ENCODE peak calls at places on chromosome 20, in four cellular contexts. One of them, this sample, is unnamed.
A peak's percentile ranks its signal among the peaks of the same experiment; 100 is the strongest.

GRCh38 chr20:51046021-51046985 is 23.4 kb upstream of the KCNG1 start:
- DNase-seq in AG04450: no peak
- DNase-seq in epithelial cell of esophagus: no peak
- DNase-seq in hepatocyte: no peak
- DNase-seq in this sample: no peak

GRCh38 chr20:64226686-64227576 is 28.6 kb upstream of the PCMTD2 start:
- DNase-seq in hepatocyte: no peak
- DNase-seq in epithelial cell of esophagus: no peak
- DNase-seq in AG04450: no peak
- DNase-seq in this sample: no peak

GRCh38 chr20:16556299-16556698 is 16.9 kb downstream of the KIF16B start:
- DNase-seq in AG04450: no peak
- DNase-seq in hepatocyte: no peak
- DNase-seq in epithelial cell of esophagus: peak; percentile 78
- DNase-seq in this sample: no peak

GRCh38 chr20:53707341-53708102 is 113.9 kb upstream of the ZNF217 start:
- DNase-seq in AG04450: peak; percentile 13
- DNase-seq in epithelial cell of esophagus: no peak
- DNase-seq in hepatocyte: no peak
- DNase-seq in this sample: no peak

GRCh38 chr20:25248501-25249172 is 752 bp downstream of the PYGB start:
- DNase-seq in AG04450: no peak
- DNase-seq in epithelial cell of esophagus: peak; percentile 44
- DNase-seq in hepatocyte: peak; percentile 59
- DNase-seq in this sample: no peak

GRCh38 chr20:17967595-17968365 is 814 bp downstream of the SNX5 start:
- DNase-seq in epithelial cell of esophagus: peak; percentile 39
- DNase-seq in hepatocyte: no peak
- DNase-seq in AG04450: no peak
- DNase-seq in this sample: no peak

GRCh38 chr20:25310268-25310920 is 62.5 kb downstream of the PYGB start:
- DNase-seq in epithelial cell of esophagus: peak; percentile 77
- DNase-seq in hepatocyte: peak; percentile 91
- DNase-seq in AG04450: peak; percentile 82
- DNase-seq in this sample: peak; percentile 35

GRCh38 chr20:51462566-51463276 is 79.8 kb downstream of the NFATC2 start:
- DNase-seq in hepatocyte: peak; percentile 52
- DNase-seq in epithelial cell of esophagus: no peak
- DNase-seq in AG04450: no peak
- DNase-seq in this sample: no peak

GRCh38 chr20:45581702-45582101 is 2.6 kb upstream of the WFDC8 start:
- DNase-seq in epithelial cell of esophagus: no peak
- DNase-seq in hepatocyte: no peak
- DNase-seq in AG04450: no peak
- DNase-seq in this sample: no peak

GRCh38 chr20:50238081-50238800 is 47.6 kb downstream of the CEBPB start:
- DNase-seq in AG04450: no peak
- DNase-seq in hepatocyte: no peak
- DNase-seq in epithelial cell of esophagus: no peak
- DNase-seq in this sample: no peak

GRCh38 chr20:50346372-50347347 is 156.0 kb downstream of the CEBPB start:
- DNase-seq in AG04450: peak; percentile 71
- DNase-seq in hepatocyte: peak; percentile 68
- DNase-seq in epithelial cell of esophagus: peak; percentile 73
- DNase-seq in this sample: peak; percentile 61

DNA sequence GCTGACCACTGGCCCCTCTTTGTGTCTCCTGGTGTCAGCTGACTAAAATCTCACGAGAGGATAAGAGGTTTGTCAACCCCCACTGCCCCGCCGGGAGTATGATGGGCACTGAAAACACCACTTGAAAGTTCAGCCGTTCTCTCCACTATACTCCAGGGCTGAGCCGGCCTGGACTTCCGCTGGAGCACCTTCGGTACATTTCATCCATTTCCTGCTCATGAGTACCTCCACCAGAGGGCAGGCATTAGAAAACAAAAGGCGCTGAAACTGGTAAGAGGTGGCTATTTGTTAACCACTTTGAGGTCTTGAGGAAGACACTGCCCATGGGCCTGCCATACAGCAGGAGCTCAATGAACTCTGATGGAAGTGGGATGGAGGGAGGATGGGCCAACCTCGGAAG is 17.9 kb upstream of the ANKRD60 start:
- DNase-seq in hepatocyte: no peak
- DNase-seq in epithelial cell of esophagus: peak; percentile 54
- DNase-seq in AG04450: no peak
- DNase-seq in this sample: peak; percentile 19
- TF ChIP-seq CTCF in hepatocyte: peak; percentile 39
- TF ChIP-seq CTCF in epithelial cell of esophagus: peak; percentile 53
- TF ChIP-seq CTCF in AG04450: peak; percentile 43
- TF ChIP-seq CTCF in this sample: peak; percentile 34

GRCh38 chr20:55417797-55418196 is 587.5 kb downstream of the CBLN4 start:
- DNase-seq in hepatocyte: peak; percentile 27
- DNase-seq in epithelial cell of esophagus: no peak
- DNase-seq in AG04450: no peak
- DNase-seq in this sample: no peak

DNA sequence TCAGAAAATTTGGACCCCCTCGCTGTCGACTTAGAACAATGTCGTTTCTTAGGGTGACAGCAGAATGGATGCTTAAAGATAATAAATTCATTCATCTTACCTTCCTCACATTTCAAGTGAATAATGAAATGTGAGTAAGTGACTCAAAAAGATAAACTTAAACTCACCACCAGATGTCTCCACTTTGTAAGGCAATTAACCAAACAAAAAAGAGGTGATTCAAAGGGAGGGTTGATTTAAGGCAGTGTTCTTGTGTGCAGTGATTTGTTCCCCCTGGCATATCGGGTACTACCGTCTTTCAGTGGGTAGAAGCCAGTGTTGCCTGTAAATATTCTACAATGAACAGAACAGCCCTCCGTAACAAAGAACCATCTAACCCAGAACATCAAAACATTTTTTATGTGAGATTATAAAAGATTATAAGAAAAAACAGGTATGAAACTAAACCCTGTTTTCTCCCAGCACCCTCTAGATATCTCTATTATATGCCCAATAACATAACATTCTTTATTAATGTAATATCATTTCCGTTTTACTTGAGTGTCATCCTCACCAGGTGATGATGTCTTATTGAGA is 589.7 kb downstream of the CBLN4 start:
- DNase-seq in AG04450: no peak
- DNase-seq in hepatocyte: peak; percentile 38
- DNase-seq in epithelial cell of esophagus: peak; percentile 65
- DNase-seq in this sample: no peak
- TF ChIP-seq CTCF in AG04450: no peak
- TF ChIP-seq CTCF in hepatocyte: peak; percentile 57
- TF ChIP-seq CTCF in epithelial cell of esophagus: peak; percentile 53
- TF ChIP-seq CTCF in this sample: no peak

GRCh38 chr20:43658723-43659419 is 8.0 kb upstream of the MYBL2 start:
- DNase-seq in AG04450: no peak
- DNase-seq in epithelial cell of esophagus: no peak
- DNase-seq in hepatocyte: no peak
- DNase-seq in this sample: no peak
- TF ChIP-seq CTCF in AG04450: no peak
- TF ChIP-seq CTCF in epithelial cell of esophagus: no peak
- TF ChIP-seq CTCF in hepatocyte: no peak
- TF ChIP-seq CTCF in this sample: no peak

GRCh38 chr20:37081717-37082289 is 14.0 kb downstream of the RBL1 start:
- DNase-seq in epithelial cell of esophagus: no peak
- DNase-seq in hepatocyte: no peak
- DNase-seq in AG04450: no peak
- DNase-seq in this sample: no peak
- TF ChIP-seq CTCF in epithelial cell of esophagus: no peak
- TF ChIP-seq CTCF in hepatocyte: peak; percentile 37
- TF ChIP-seq CTCF in AG04450: peak; percentile 59
- TF ChIP-seq CTCF in this sample: peak; percentile 33

GRCh38 chr20:14622796-14623195 is 285.4 kb upstream of the FLRT3 start:
- DNase-seq in hepatocyte: peak; percentile 69
- DNase-seq in AG04450: no peak
- DNase-seq in epithelial cell of esophagus: peak; percentile 87
- DNase-seq in this sample: peak; percentile 42
- TF ChIP-seq CTCF in hepatocyte: peak; percentile 30
- TF ChIP-seq CTCF in AG04450: peak; percentile 26
- TF ChIP-seq CTCF in epithelial cell of esophagus: peak; percentile 56
- TF ChIP-seq CTCF in this sample: no peak

DNA sequence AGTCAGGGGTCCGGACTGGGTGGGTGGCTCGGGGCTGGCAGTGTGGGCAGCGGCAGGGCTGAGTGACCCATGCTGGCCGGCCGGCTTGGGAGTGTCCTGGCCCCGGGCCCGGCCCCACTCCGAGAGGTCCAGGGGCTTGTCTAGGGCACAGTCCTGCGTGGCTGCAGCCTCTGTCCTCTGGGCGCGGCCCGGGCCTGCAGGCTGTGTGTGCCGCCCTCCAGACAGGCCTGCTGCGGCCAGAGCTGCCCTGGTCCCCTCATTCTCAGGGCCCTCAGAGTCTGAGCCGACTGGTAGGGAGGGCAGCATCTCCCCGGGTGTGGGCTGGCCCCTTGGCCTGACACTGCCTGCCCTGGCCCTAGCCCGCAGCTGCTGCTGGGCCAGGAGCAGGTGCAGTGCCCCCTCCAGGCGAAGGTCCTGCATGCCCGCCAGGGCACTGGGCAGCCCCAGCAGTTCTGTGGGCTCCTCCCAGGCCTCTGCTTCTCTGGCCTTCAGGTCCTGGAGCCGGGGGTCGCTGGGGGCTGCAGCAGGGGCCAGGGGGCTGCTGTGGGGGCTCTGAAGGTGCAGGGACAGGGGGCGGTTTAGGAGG is 6.9 kb upstream of the CABLES2 start:
- DNase-seq in epithelial cell of esophagus: no peak
- DNase-seq in hepatocyte: no peak
- DNase-seq in AG04450: no peak
- DNase-seq in this sample: peak; percentile 41
- TF ChIP-seq CTCF in epithelial cell of esophagus: no peak
- TF ChIP-seq CTCF in hepatocyte: no peak
- TF ChIP-seq CTCF in AG04450: no peak
- TF ChIP-seq CTCF in this sample: peak; percentile 22

GRCh38 chr20:15491564-15491963 is 1081.7 kb downstream of the KIF16B start:
- DNase-seq in hepatocyte: peak; percentile 12
- DNase-seq in epithelial cell of esophagus: peak; percentile 27
- DNase-seq in AG04450: no peak
- DNase-seq in this sample: peak; percentile 4
- TF ChIP-seq CTCF in hepatocyte: peak; percentile 33
- TF ChIP-seq CTCF in epithelial cell of esophagus: peak; percentile 50
- TF ChIP-seq CTCF in AG04450: peak; percentile 32
- TF ChIP-seq CTCF in this sample: no peak

GRCh38 chr20:32780749-32781402 is 18.7 kb downstream of the DNMT3B start:
- DNase-seq in hepatocyte: no peak
- DNase-seq in AG04450: no peak
- DNase-seq in epithelial cell of esophagus: no peak
- DNase-seq in this sample: no peak
- TF ChIP-seq CTCF in hepatocyte: no peak
- TF ChIP-seq CTCF in AG04450: no peak
- TF ChIP-seq CTCF in epithelial cell of esophagus: no peak
- TF ChIP-seq CTCF in this sample: no peak

DNA sequence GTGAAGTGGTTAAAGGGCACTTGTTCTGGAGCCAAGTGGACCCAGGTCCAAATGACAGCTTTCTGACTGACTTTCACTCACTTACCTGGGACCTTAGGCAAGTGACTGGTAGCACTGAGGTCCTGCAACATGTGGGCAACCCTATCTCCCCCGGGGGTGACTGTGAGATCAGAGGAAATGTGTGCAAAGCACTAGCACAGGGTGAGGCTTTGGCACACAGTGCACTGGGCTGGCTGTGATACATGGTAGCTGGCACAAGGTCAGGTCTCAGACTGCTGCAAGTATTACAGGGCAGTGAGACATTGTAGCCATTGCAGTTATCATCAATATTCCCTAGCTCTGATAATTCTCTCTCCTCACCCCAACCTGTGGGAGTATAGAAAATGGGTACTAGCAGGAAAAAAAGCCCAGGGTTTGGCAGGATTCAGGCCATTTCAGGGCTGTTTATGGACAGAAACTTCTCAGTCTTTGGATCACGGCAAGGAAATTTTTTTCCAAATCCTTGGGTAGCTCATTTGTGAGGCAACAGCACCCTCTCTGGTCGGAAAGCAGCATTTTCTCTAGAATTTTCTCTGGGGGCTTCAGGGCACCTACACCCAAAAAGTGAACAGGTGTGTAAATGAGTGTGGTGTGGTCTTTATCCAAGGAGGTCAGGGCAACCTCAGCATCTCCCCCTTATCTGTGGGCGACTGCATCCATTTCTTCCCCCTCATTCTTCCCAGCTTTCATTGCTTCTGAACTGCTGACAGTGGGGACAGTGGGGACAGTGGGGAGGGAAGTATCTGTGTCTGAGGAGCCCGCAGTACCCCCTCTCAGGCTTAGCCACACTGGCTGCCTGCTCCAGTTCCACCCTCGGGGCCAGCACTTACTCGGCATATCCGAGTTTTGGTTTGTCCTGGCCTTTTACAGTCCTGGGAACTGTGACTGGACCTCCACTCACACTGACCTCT is 148.7 kb upstream of the PHACTR3 start:
- DNase-seq in hepatocyte: peak; percentile 53
- DNase-seq in AG04450: no peak
- DNase-seq in epithelial cell of esophagus: no peak
- DNase-seq in this sample: peak; percentile 34
- TF ChIP-seq CTCF in hepatocyte: peak; percentile 73
- TF ChIP-seq CTCF in AG04450: peak; percentile 54
- TF ChIP-seq CTCF in epithelial cell of esophagus: peak; percentile 32
- TF ChIP-seq CTCF in this sample: peak; percentile 82

GRCh38 chr20:34526466-34526865 is 10.2 kb downstream of the DYNLRB1 start:
- DNase-seq in hepatocyte: no peak
- DNase-seq in AG04450: no peak
- DNase-seq in epithelial cell of esophagus: no peak
- DNase-seq in this sample: no peak

GRCh38 chr20:34525342-34525708 is 9.1 kb downstream of the DYNLRB1 start:
- DNase-seq in epithelial cell of esophagus: no peak
- DNase-seq in AG04450: no peak
- DNase-seq in hepatocyte: no peak
- DNase-seq in this sample: no peak

GRCh38 chr20:34525709-34526416 is 9.6 kb downstream of the DYNLRB1 start:
- DNase-seq in hepatocyte: peak; percentile 91
- DNase-seq in epithelial cell of esophagus: peak; percentile 99
- DNase-seq in AG04450: peak; percentile 99
- DNase-seq in this sample: peak; percentile 98

GRCh38 chr20:34524426-34524825 is 8.2 kb downstream of the DYNLRB1 start:
- DNase-seq in AG04450: no peak
- DNase-seq in epithelial cell of esophagus: no peak
- DNase-seq in hepatocyte: no peak
- DNase-seq in this sample: no peak

GRCh38 chr20:34522969-34523871 is 7.0 kb downstream of the DYNLRB1 start:
- DNase-seq in AG04450: peak; percentile 42
- DNase-seq in epithelial cell of esophagus: peak; percentile 67
- DNase-seq in hepatocyte: peak; percentile 79
- DNase-seq in this sample: peak; percentile 84
- TF ChIP-seq CTCF in AG04450: peak; percentile 65
- TF ChIP-seq CTCF in epithelial cell of esophagus: peak; percentile 65
- TF ChIP-seq CTCF in hepatocyte: peak; percentile 62
- TF ChIP-seq CTCF in this sample: peak; percentile 88